ENCODE peak calls at places on chromosomes 12 and 14, in six cellular contexts. J, S, I, H, K and Q are unnamed samples.

GRCh38 chr14:65062096-65063075 is 39.9 kb downstream of the MAX start:
- DNase-seq in J (no peak), S (no peak), I (no peak), H (no peak), K (no peak), Q (no peak)

GRCh38 chr12:57868870-57869609 is 22.5 kb upstream of the CTDSP2 start:
- DNase-seq in J (peak), S (no peak), I (no peak), H (no peak), K (no peak), Q (no peak)

GRCh38 chr14:99725774-99726537 is 41.9 kb downstream of the CYP46A1 start:
- DNase-seq in J (no peak), S (no peak), I (no peak), H (no peak), K (no peak), Q (peak)

GRCh38 chr14:53042480-53042879 is 91.6 kb upstream of the FERMT2 start:
- DNase-seq in J (no peak), S (no peak), I (no peak), H (no peak), K (no peak), Q (no peak)

GRCh38 chr14:22163051-22163450 is 426.0 kb downstream of the DAD1 start:
- DNase-seq in J (peak), S (no peak), I (no peak), H (no peak), K (peak), Q (no peak)

GRCh38 chr12:7155471-7156034 is 25.4 kb downstream of the CLSTN3 start:
- DNase-seq in J (no peak), S (no peak), I (no peak), H (no peak), K (no peak), Q (no peak)

GRCh38 chr12:75844049-75844448 is 187.5 kb downstream of the PHLDA1 start:
- DNase-seq in J (no peak), S (no peak), I (no peak), H (no peak), K (no peak), Q (no peak)

GRCh38 chr12:59030415-59030814 is 110.1 kb upstream of the LRIG3 start:
- DNase-seq in J (no peak), S (no peak), I (no peak), H (no peak), K (no peak), Q (no peak)

GRCh38 chr12:117587646-117588287 is 226.3 kb upstream of the NOS1 start:
- DNase-seq in J (peak), S (peak), I (peak), H (no peak), K (peak), Q (peak)

DNA sequence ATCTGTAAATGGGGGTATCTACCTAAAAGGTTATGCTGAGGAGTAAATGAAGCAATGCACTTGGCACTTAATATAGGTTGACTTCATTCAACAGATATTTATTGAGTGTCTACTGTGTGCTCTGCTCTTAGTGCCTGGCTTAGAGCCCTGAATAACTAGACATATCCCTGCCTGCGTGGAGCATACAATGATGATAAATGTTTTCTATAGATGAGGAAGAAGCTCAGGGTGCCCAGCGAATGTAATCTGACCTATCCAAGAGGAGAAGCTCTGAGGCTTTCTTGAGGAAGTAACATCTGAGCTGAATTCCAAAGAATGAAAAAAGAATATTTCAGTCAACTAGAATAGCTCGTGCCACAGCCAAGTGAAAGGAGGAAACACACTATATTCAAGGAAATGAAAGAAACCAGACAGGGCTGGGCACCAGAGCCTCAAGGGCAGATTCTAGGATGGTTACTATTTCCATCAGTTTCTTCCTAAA is 17.9 kb upstream of the HIGD1C start:
- DNase-seq in J (no peak), S (no peak), I (no peak), H (no peak), K (no peak), Q (no peak)
- TF ChIP-seq CREB1 in J (no peak), S (no peak), I (no peak), H (no peak), K (no peak), Q (no peak)

DNA sequence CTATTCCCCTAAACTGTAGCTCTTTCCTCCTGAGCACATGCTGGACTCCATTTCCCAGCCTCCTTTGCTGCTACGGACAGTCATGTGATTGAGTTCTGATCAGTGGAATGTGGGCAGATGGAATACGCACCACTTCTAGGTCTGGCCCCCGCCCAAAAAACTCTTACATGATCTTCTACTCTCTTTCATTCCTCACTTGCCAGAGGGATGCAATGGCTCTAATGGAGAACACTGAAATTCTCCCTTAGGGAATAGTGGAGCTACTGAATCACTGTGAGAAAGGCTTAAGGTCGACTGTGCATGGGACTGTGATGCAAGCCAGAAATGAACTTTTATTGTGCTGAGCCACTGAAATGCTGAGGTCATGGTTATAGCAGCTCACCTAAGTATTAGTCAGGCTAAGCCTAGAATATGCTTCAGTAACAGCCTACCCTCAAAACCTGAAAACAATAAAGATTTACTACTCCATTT is 13.0 kb upstream of the TMED2 start:
- DNase-seq in J (peak), S (no peak), I (peak), H (no peak), K (peak), Q (peak)
- TF ChIP-seq CREB1 in J (peak), S (no peak), I (no peak), H (no peak), K (peak), Q (no peak)

DNA sequence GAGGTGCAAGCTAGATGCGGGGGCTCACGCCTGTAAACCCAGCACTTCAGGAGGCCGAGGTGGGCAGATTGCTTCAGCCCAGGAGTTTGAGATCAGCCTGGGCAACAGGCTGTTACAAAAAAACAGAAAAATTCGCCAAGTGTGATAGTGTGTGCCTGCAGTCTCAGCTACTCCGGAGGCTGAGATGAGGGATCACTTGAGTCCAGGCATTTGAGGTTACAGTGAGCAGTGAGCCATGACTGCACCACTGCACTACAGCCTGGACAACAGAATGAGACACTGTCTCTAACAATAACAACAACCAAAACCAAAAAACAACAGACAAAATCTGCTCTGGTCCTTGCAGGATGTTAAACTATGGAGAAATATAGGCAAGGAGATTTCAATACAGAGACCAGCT is 13.9 kb downstream of the BTBD7 start:
- DNase-seq in J (no peak), S (no peak), I (peak), H (no peak), K (no peak), Q (no peak)
- TF ChIP-seq CREB1 in J (no peak), S (no peak), I (no peak), H (no peak), K (no peak), Q (no peak)

GRCh38 chr14:68297871-68298468 is 478.4 kb downstream of the RAD51B start:
- DNase-seq in J (peak), S (peak), I (no peak), H (no peak), K (peak), Q (peak)
- TF ChIP-seq CREB1 in J (no peak), S (no peak), I (no peak), H (no peak), K (no peak), Q (no peak)

DNA sequence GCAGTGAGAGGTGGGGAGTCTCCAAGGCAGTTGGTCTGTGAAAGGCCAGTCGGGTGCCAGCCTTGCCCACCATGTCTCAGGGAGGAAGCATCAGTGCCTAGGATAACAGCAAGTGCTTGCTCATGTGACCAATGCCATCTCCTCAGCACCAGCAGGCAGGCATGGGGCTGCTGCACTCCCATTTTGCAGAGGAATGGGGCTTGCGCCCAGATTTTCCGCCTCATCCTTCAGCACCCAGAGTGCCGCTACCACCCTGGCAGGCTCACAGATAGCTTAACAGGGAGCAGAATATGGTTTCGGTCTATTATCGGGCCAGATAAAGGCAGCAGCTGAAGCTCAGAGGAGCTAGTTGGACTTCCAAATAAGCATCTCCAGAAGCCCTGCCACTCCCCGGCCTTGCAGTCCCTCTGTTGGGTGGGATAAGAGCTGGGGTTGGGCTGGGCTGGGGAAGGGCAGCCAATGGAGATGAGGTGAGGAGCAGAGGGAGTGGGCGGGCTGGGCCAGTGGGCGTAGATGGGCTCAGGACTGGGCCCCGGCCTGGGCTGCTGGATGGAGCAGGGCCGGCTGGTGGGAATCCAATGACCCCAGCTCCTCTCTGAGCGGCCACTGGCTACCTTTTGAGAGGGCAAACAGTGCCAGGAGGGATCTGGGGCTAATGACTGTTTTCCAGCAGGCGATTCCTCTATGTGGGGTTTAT is 8.4 kb upstream of the KRT80 start:
- DNase-seq in J (no peak), S (no peak), I (peak), H (no peak), K (no peak), Q (peak)
- TF ChIP-seq CREB1 in J (no peak), S (no peak), I (no peak), H (no peak), K (no peak), Q (no peak)

GRCh38 chr12:88530868-88531267 is 49.4 kb downstream of the KITLG start:
- DNase-seq in J (no peak), S (no peak), I (no peak), H (no peak), K (no peak), Q (no peak)

GRCh38 chr12:88529531-88530488 is 50.5 kb downstream of the KITLG start:
- DNase-seq in J (no peak), S (no peak), I (no peak), H (no peak), K (no peak), Q (no peak)
- TF ChIP-seq CREB1 in J (no peak), S (no peak), I (no peak), H (no peak), K (no peak), Q (no peak)

GRCh38 chr12:9936597-9936996 is 4.4 kb upstream of the CLEC2A start:
- DNase-seq in J (no peak), S (no peak), I (no peak), H (no peak), K (no peak), Q (no peak)

GRCh38 chr12:9944404-9944803 is 12.2 kb upstream of the CLEC2A start:
- DNase-seq in J (no peak), S (no peak), I (no peak), H (no peak), K (no peak), Q (no peak)

GRCh38 chr12:9941838-9942237 is 9.7 kb upstream of the CLEC2A start:
- DNase-seq in J (no peak), S (no peak), I (no peak), H (no peak), K (no peak), Q (no peak)

GRCh38 chr12:9943244-9943643 is 11.1 kb upstream of the CLEC2A start:
- DNase-seq in J (peak), S (no peak), I (no peak), H (no peak), K (no peak), Q (peak)

DNA sequence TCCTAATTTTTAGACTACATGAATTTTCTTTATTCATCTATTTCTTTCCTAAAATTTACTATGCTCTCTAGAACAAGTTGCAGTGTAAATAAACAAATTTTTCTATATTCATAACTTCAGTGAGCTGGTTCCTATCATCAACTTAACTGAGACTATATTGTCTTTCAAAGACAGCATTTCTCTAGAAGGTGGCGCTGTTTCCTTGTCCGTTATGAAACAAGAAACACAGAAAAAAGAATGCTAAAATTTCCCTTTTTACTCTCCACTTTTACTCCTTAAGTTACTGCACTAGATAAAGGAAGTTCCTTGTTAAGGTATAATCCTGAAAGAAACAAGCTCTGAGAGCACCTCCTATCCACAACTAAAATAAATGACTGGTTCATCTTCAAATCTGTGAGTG is 8.2 kb upstream of the CLEC2A start:
- DNase-seq in J (peak), S (no peak), I (peak), H (no peak), K (no peak), Q (no peak)
- TF ChIP-seq CREB1 in J (no peak), S (no peak), I (no peak), H (no peak), K (no peak), Q (no peak)

GRCh38 chr12:118813778-118814359 is 167.5 kb upstream of the SRRM4 start:
- DNase-seq in J (peak), S (no peak), I (peak), H (no peak), K (no peak), Q (peak)
- TF ChIP-seq CREB1 in J (no peak), S (no peak), I (no peak), H (no peak), K (no peak), Q (no peak)

GRCh38 chr12:64794305-64794704 is 30.1 kb upstream of the TBC1D30 start:
- DNase-seq in J (no peak), S (no peak), I (no peak), H (no peak), K (no peak), Q (no peak)
- TF ChIP-seq CREB1 in J (no peak), S (no peak), I (no peak), H (no peak), K (no peak), Q (no peak)

GRCh38 chr14:54942913-54943312 is 40.3 kb upstream of the GCH1 start:
- DNase-seq in J (peak), S (no peak), I (no peak), H (no peak), K (no peak), Q (no peak)

GRCh38 chr14:54946500-54946899 is 43.9 kb upstream of the GCH1 start:
- DNase-seq in J (no peak), S (no peak), I (no peak), H (no peak), K (no peak), Q (no peak)

GRCh38 chr14:54944737-54945391 is 42.2 kb upstream of the GCH1 start:
- DNase-seq in J (no peak), S (no peak), I (no peak), H (no peak), K (peak), Q (no peak)

DNA sequence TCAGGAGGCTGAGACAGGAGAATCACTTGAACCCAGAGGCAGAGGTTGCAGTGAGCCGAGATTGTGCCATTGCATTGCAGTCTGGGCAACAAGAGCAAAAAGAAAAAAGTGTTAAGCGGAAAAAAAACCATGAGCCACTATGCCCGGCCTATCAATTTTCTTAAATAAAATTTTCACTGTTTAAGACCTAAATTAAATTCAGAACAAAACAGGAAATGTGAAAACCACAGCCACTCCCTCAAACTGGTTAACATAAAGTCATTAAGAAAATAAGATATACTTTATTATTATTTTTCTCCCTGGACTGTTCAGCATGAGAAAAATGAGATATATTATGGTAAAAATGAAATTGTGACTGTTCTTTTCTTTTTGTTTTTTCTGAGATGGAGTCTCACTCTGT is 44.6 kb upstream of the GCH1 start:
- DNase-seq in J (no peak), S (no peak), I (no peak), H (no peak), K (no peak), Q (no peak)
- TF ChIP-seq CREB1 in J (no peak), S (no peak), I (no peak), H (no peak), K (no peak), Q (no peak)